ENCODE peak calls at places on chromosomes 5 and 9, in six cellular contexts. T, C, Q, G, R and O are unnamed samples.

GRCh38 chr5:132465095-132465707 is 25.4 kb downstream of the IRF1 start:
- DNase-seq in T (no peak), C (no peak), Q (no peak), G (no peak), R (no peak), O (no peak)

GRCh38 chr9:129324808-129325491 is 146.9 kb upstream of the IER5L start:
- DNase-seq in T (no peak), C (no peak), Q (no peak), G (no peak), R (no peak), O (no peak)

GRCh38 chr9:105883847-105884246 is 189.5 kb downstream of the TMEM38B start:
- DNase-seq in T (no peak), C (no peak), Q (no peak), G (no peak), R (no peak), O (no peak)

GRCh38 chr5:143431789-143432188 is 28.3 kb upstream of the NR3C1 start:
- DNase-seq in T (no peak), C (no peak), Q (no peak), G (no peak), R (no peak), O (no peak)

GRCh38 chr5:35736280-35736679 is 118.6 kb downstream of the SPEF2 start:
- DNase-seq in T (no peak), C (no peak), Q (no peak), G (no peak), R (no peak), O (no peak)

GRCh38 chr5:23466401-23466886 is 41.0 kb upstream of the PRDM9 start:
- DNase-seq in T (no peak), C (peak; percentile 24), Q (no peak), G (no peak), R (no peak), O (no peak)

GRCh38 chr9:99057665-99058625 is 47.0 kb upstream of the TGFBR1 start:
- DNase-seq in T (no peak), C (peak; percentile 92), Q (no peak), G (no peak), R (no peak), O (no peak)

GRCh38 chr5:132321109-132321721 is 27.0 kb downstream of the SLC22A4 start:
- DNase-seq in T (no peak), C (no peak), Q (no peak), G (no peak), R (no peak), O (no peak)

GRCh38 chr5:171367424-171368370 is 20.0 kb upstream of the NPM1 start:
- DNase-seq in T (no peak), C (peak; percentile 90), Q (no peak), G (no peak), R (no peak), O (no peak)

GRCh38 chr9:105959491-105959890 is 265.1 kb downstream of the TMEM38B start:
- DNase-seq in T (no peak), C (no peak), Q (no peak), G (no peak), R (no peak), O (no peak)

GRCh38 chr9:128735373-128735772 is 11.4 kb upstream of the ZDHHC12 start:
- DNase-seq in T (no peak), C (no peak), Q (peak; percentile 86), G (no peak), R (no peak), O (no peak)

GRCh38 chr9:11142965-11143738 is 530.4 kb upstream of the PTPRD start:
- DNase-seq in T (no peak), C (no peak), Q (no peak), G (no peak), R (no peak), O (no peak)

GRCh38 chr5:81906086-81906485 is 65.7 kb upstream of the ATG10 start:
- DNase-seq in T (no peak), C (no peak), Q (no peak), G (no peak), R (no peak), O (no peak)

GRCh38 chr9:128495804-128496417 is 8.6 kb upstream of the GLE1 start:
- DNase-seq in T (no peak), C (no peak), Q (no peak), G (no peak), R (peak; percentile 68), O (no peak)

GRCh38 chr5:174045470-174046025 is at the start of gene NSG2:
- DNase-seq in T (peak; percentile 5), C (peak; percentile 89), Q (peak; percentile 94), G (peak; percentile 58), R (peak; percentile 87), O (peak; percentile 72)

GRCh38 chr5:82335807-82336206 is 57.7 kb upstream of the RPS23 start:
- DNase-seq in T (no peak), C (peak; percentile 71), Q (no peak), G (no peak), R (no peak), O (no peak)

GRCh38 chr5:150142800-150143724 is 12.6 kb downstream of the PDGFRB start:
- DNase-seq in T (no peak), C (peak; percentile 94), Q (peak; percentile 88), G (no peak), R (no peak), O (no peak)

GRCh38 chr5:157669701-157670097 is 1.6 kb upstream of the C5orf52 start:
- DNase-seq in T (no peak), C (no peak), Q (no peak), G (no peak), R (peak; percentile 22), O (no peak)

GRCh38 chr9:135971892-135972291 is 10.7 kb upstream of the UBAC1 start:
- DNase-seq in T (no peak), C (no peak), Q (no peak), G (no peak), R (no peak), O (no peak)

GRCh38 chr5:28400076-28400475 is 1361.7 kb upstream of the CDH9 start:
- DNase-seq in T (no peak), C (no peak), Q (no peak), G (no peak), R (no peak), O (no peak)

GRCh38 chr5:157475432-157475831 is 15.4 kb downstream of the NIPAL4 start:
- DNase-seq in T (no peak), C (no peak), Q (no peak), G (no peak), R (no peak), O (no peak)

GRCh38 chr5:169706758-169707450 is 69.8 kb downstream of the DOCK2 start:
- DNase-seq in T (no peak), C (peak; percentile 50), Q (no peak), G (no peak), R (no peak), O (no peak)

GRCh38 chr9:125405938-125406811 is 144.5 kb downstream of the GAPVD1 start:
- DNase-seq in T (no peak), C (peak; percentile 32), Q (no peak), G (no peak), R (no peak), O (no peak)

GRCh38 chr9:121302786-121303185 is 34.8 kb downstream of the GSN start:
- DNase-seq in T (no peak), C (no peak), Q (no peak), G (no peak), R (no peak), O (no peak)

GRCh38 chr5:112419050-112419595 is at the start of gene EPB41L4A:
- DNase-seq in T (no peak), C (no peak), Q (peak; percentile 11), G (no peak), R (peak; percentile 50), O (no peak)

GRCh38 chr9:114155967-114156294 is 594 bp downstream of the COL27A1 start:
- DNase-seq in T (no peak), C (no peak), Q (no peak), G (no peak), R (no peak), O (no peak)